ENCODE peak calls at places on chromosomes 2 and 18, in nine cellular contexts. N is anterior cingulate cortex; S is cardiac muscle cell; X is stimulated activated CD8-positive, alpha-beta memory T cell treated with anti-CD3 and anti-CD28 coated beads, Interleukin-4, amount 100 ng/mL, for 24 hours; E is brain microvascular endothelial cell; Y is AG08395; H is posterior vena cava; I is GF-D8; M is tibial nerve. W is an unnamed sample.

GRCh38 chr18:59149416-59149815 is 9.7 kb downstream of the SEC11C start:
- DNase-seq in N (no peak), S (no peak), X (no peak), E (no peak), Y (no peak), H (no peak), I (no peak), M (no peak), W (no peak)

GRCh38 chr2:33457588-33458247 is 18.7 kb upstream of the RASGRP3 start:
- DNase-seq in N (no peak), S (peak; percentile 28), X (no peak), E (peak; percentile 9), Y (no peak), H (no peak), I (no peak), M (no peak), W (peak; percentile 5)

GRCh38 chr18:9135912-9136314 is 668 bp upstream of the ANKRD12 start:
- DNase-seq in N (no peak), S (peak; percentile 33), X (no peak), E (no peak), Y (no peak), H (no peak), I (peak; percentile 28), M (no peak), W (no peak)

GRCh38 chr2:119049968-119050657 is 108.1 kb downstream of the MARCO start:
- DNase-seq in N (no peak), S (peak; percentile 58), X (no peak), E (no peak), Y (no peak), H (no peak), I (no peak), M (no peak), W (no peak)

GRCh38 chr2:203590496-203590895 is 55.4 kb upstream of the RAPH1 start:
- DNase-seq in N (no peak), S (no peak), X (no peak), E (no peak), Y (no peak), H (no peak), I (no peak), M (no peak), W (no peak)

GRCh38 chr2:95266781-95267430 is 7.3 kb upstream of the PROM2 start:
- DNase-seq in N (no peak), S (no peak), X (no peak), E (no peak), Y (no peak), H (peak; percentile 55), I (no peak), M (no peak), W (no peak)

GRCh38 chr2:102116675-102117471 is 25.7 kb upstream of the IL1R1 start:
- DNase-seq in N (no peak), S (peak; percentile 72), X (no peak), E (no peak), Y (no peak), H (no peak), I (no peak), M (no peak), W (no peak)

GRCh38 chr18:76349067-76349715 is 145.9 kb downstream of the ZNF516 start:
- DNase-seq in N (peak; percentile 46), S (peak; percentile 79), X (peak; percentile 45), E (peak; percentile 69), Y (peak; percentile 62), H (no peak), I (no peak), M (peak; percentile 78), W (peak; percentile 24)

GRCh38 chr2:20184067-20184938 is 40.6 kb downstream of the SDC1 start:
- DNase-seq in N (no peak), S (peak; percentile 52), X (no peak), E (peak; percentile 71), Y (peak; percentile 78), H (peak; percentile 26), I (no peak), M (no peak), W (peak; percentile 46)

GRCh38 chr2:104043864-104044263 is 810.1 kb upstream of the POU3F3 start:
- DNase-seq in N (no peak), S (no peak), X (no peak), E (no peak), Y (no peak), H (no peak), I (no peak), M (no peak), W (no peak)

GRCh38 chr2:106941372-106941993 is 55.5 kb upstream of the ST6GAL2 start:
- DNase-seq in N (no peak), S (no peak), X (no peak), E (no peak), Y (no peak), H (no peak), I (no peak), M (no peak), W (no peak)

GRCh38 chr18:24588440-24588839 is 128.0 kb downstream of the HRH4 start:
- DNase-seq in N (no peak), S (no peak), X (no peak), E (no peak), Y (no peak), H (no peak), I (no peak), M (no peak), W (no peak)

GRCh38 chr18:76380791-76381405 is 114.1 kb downstream of the ZNF516 start:
- DNase-seq in N (no peak), S (no peak), X (no peak), E (no peak), Y (peak; percentile 23), H (no peak), I (no peak), M (no peak), W (no peak)

GRCh38 chr2:10048501-10049171 is 5.3 kb downstream of the KLF11 start:
- DNase-seq in N (no peak), S (peak; percentile 79), X (no peak), E (peak; percentile 27), Y (peak; percentile 73), H (peak; percentile 53), I (peak; percentile 2), M (no peak), W (no peak)

GRCh38 chr2:138476940-138477339 is 24.6 kb upstream of the SPOPL start:
- DNase-seq in N (no peak), S (no peak), X (no peak), E (no peak), Y (no peak), H (no peak), I (no peak), M (no peak), W (no peak)

GRCh38 chr18:40875101-40875500 is 1079.9 kb upstream of the PIK3C3 start:
- DNase-seq in N (no peak), S (no peak), X (no peak), E (no peak), Y (no peak), H (no peak), I (no peak), M (no peak), W (no peak)

GRCh38 chr2:85920810-85921545 is 32.2 kb upstream of the ST3GAL5 start:
- DNase-seq in N (no peak), S (peak; percentile 67), X (no peak), E (peak; percentile 78), Y (peak; percentile 40), H (no peak), I (no peak), M (no peak), W (peak; percentile 65)

GRCh38 chr2:177396630-177397460 is 4.3 kb downstream of the AGPS start:
- DNase-seq in N (no peak), S (peak; percentile 78), X (no peak), E (peak; percentile 56), Y (peak; percentile 63), H (no peak), I (no peak), M (no peak), W (peak; percentile 36)

GRCh38 chr2:239295377-239296019 is 105.3 kb downstream of the HDAC4 start:
- DNase-seq in N (no peak), S (no peak), X (no peak), E (no peak), Y (no peak), H (no peak), I (no peak), M (no peak), W (no peak)

GRCh38 chr2:204971219-204971907 is 426.1 kb downstream of the PARD3B start:
- DNase-seq in N (no peak), S (no peak), X (no peak), E (no peak), Y (no peak), H (no peak), I (no peak), M (no peak), W (no peak)

GRCh38 chr18:48796491-48797205 is 154.1 kb downstream of the SMAD7 start:
- DNase-seq in N (no peak), S (no peak), X (no peak), E (no peak), Y (no peak), H (no peak), I (no peak), M (no peak), W (no peak)

GRCh38 chr18:24404591-24404990 is 7.0 kb upstream of the OSBPL1A start:
- DNase-seq in N (no peak), S (no peak), X (no peak), E (no peak), Y (no peak), H (no peak), I (no peak), M (no peak), W (no peak)

GRCh38 chr2:3779650-3780049 is 76.3 kb downstream of the DCDC2C start:
- DNase-seq in N (no peak), S (no peak), X (no peak), E (no peak), Y (no peak), H (no peak), I (no peak), M (no peak), W (no peak)

GRCh38 chr2:125227843-125228392 is 1202.8 kb downstream of the CNTNAP5 start:
- DNase-seq in N (no peak), S (no peak), X (no peak), E (no peak), Y (no peak), H (no peak), I (no peak), M (no peak), W (no peak)

W was measured in MG63.